ENCODE peak calls at places on chromosomes 7 and 10, in five cellular contexts. One of them, this sample, is unnamed.
A peak's percentile ranks its signal among the peaks of the same experiment; 100 is the strongest.

GRCh38 chr7:1533569-1534329 is 3.2 kb downstream of the MAFK start:
- DNase-seq in thoracic aorta: peak; percentile 71
- DNase-seq in mammary epithelial cell: peak; percentile 67
- DNase-seq in osteoblast: peak; percentile 99
- DNase-seq in HL-60: no peak
- DNase-seq in this sample: peak; percentile 80

GRCh38 chr10:123140164-123140982 is 4.6 kb downstream of the HMX3 start:
- DNase-seq in thoracic aorta: no peak
- DNase-seq in mammary epithelial cell: no peak
- DNase-seq in osteoblast: no peak
- DNase-seq in HL-60: no peak
- DNase-seq in this sample: no peak

GRCh38 chr7:16615234-16615633 is 30.3 kb downstream of the ANKMY2 start:
- DNase-seq in thoracic aorta: no peak
- DNase-seq in mammary epithelial cell: no peak
- DNase-seq in osteoblast: no peak
- DNase-seq in HL-60: no peak
- DNase-seq in this sample: no peak

GRCh38 chr7:138396251-138397070 is 63.6 kb upstream of the TRIM24 start:
- DNase-seq in thoracic aorta: no peak
- DNase-seq in mammary epithelial cell: no peak
- DNase-seq in osteoblast: peak; percentile 47
- DNase-seq in HL-60: no peak
- DNase-seq in this sample: no peak

GRCh38 chr10:4617626-4618025 is 208.4 kb upstream of the AKR1E2 start:
- DNase-seq in thoracic aorta: no peak
- DNase-seq in mammary epithelial cell: no peak
- DNase-seq in osteoblast: no peak
- DNase-seq in HL-60: no peak
- DNase-seq in this sample: no peak

GRCh38 chr10:38010150-38010903 is at the start of gene ZNF33A:
- DNase-seq in thoracic aorta: peak; percentile 72
- DNase-seq in mammary epithelial cell: peak; percentile 95
- DNase-seq in osteoblast: peak; percentile 75
- DNase-seq in HL-60: peak; percentile 90
- DNase-seq in this sample: peak; percentile 85

GRCh38 chr10:124204726-124205125 is 111.3 kb upstream of the CHST15 start:
- DNase-seq in thoracic aorta: no peak
- DNase-seq in mammary epithelial cell: no peak
- DNase-seq in osteoblast: peak; percentile 22
- DNase-seq in HL-60: no peak
- DNase-seq in this sample: peak; percentile 46

GRCh38 chr7:145050415-145050814 is 214.6 kb upstream of the TPK1 start:
- DNase-seq in thoracic aorta: no peak
- DNase-seq in mammary epithelial cell: no peak
- DNase-seq in osteoblast: no peak
- DNase-seq in HL-60: no peak
- DNase-seq in this sample: no peak

GRCh38 chr7:115435178-115435577 is 513.3 kb downstream of the MDFIC start:
- DNase-seq in thoracic aorta: no peak
- DNase-seq in mammary epithelial cell: no peak
- DNase-seq in osteoblast: no peak
- DNase-seq in HL-60: no peak
- DNase-seq in this sample: no peak

GRCh38 chr7:116582806-116583444 is 58.1 kb downstream of the CAV1 start:
- DNase-seq in thoracic aorta: no peak
- DNase-seq in mammary epithelial cell: no peak
- DNase-seq in osteoblast: peak; percentile 38
- DNase-seq in HL-60: no peak
- DNase-seq in this sample: no peak

GRCh38 chr10:19111501-19112267 is 63.1 kb downstream of the MALRD1 start:
- DNase-seq in thoracic aorta: no peak
- DNase-seq in mammary epithelial cell: no peak
- DNase-seq in osteoblast: no peak
- DNase-seq in HL-60: no peak
- DNase-seq in this sample: no peak

GRCh38 chr7:97842006-97842405 is 30.2 kb downstream of the ASNS start:
- DNase-seq in thoracic aorta: no peak
- DNase-seq in mammary epithelial cell: no peak
- DNase-seq in osteoblast: no peak
- DNase-seq in HL-60: no peak
- DNase-seq in this sample: no peak

GRCh38 chr7:25321424-25321823 is 93.1 kb upstream of the NPVF start:
- DNase-seq in thoracic aorta: no peak
- DNase-seq in mammary epithelial cell: no peak
- DNase-seq in osteoblast: no peak
- DNase-seq in HL-60: no peak
- DNase-seq in this sample: no peak

GRCh38 chr7:110090113-110090820 is 1000.7 kb upstream of the LRRN3 start:
- DNase-seq in thoracic aorta: no peak
- DNase-seq in mammary epithelial cell: peak; percentile 32
- DNase-seq in osteoblast: no peak
- DNase-seq in HL-60: no peak
- DNase-seq in this sample: no peak

GRCh38 chr10:33334170-33334838 is at the start of gene NRP1:
- DNase-seq in thoracic aorta: no peak
- DNase-seq in mammary epithelial cell: no peak
- DNase-seq in osteoblast: peak; percentile 92
- DNase-seq in HL-60: peak; percentile 50
- DNase-seq in this sample: no peak

GRCh38 chr7:81715984-81716588 is 53.8 kb downstream of the HGF start:
- DNase-seq in thoracic aorta: no peak
- DNase-seq in mammary epithelial cell: peak; percentile 42
- DNase-seq in osteoblast: no peak
- DNase-seq in HL-60: no peak
- DNase-seq in this sample: no peak

GRCh38 chr10:3068968-3069737 is 1.8 kb downstream of the PFKP start:
- DNase-seq in thoracic aorta: no peak
- DNase-seq in mammary epithelial cell: no peak
- DNase-seq in osteoblast: peak; percentile 92
- DNase-seq in HL-60: no peak
- DNase-seq in this sample: no peak

GRCh38 chr7:105452085-105452484 is 63.4 kb upstream of the SRPK2 start:
- DNase-seq in thoracic aorta: no peak
- DNase-seq in mammary epithelial cell: no peak
- DNase-seq in osteoblast: no peak
- DNase-seq in HL-60: no peak
- DNase-seq in this sample: no peak

GRCh38 chr7:127768241-127768640 is 116.2 kb downstream of the SND1 start:
- DNase-seq in thoracic aorta: no peak
- DNase-seq in mammary epithelial cell: peak; percentile 14
- DNase-seq in osteoblast: peak; percentile 68
- DNase-seq in HL-60: no peak
- DNase-seq in this sample: no peak

GRCh38 chr7:89584896-89585295 is 569.4 kb upstream of the STEAP1 start:
- DNase-seq in thoracic aorta: no peak
- DNase-seq in mammary epithelial cell: no peak
- DNase-seq in osteoblast: no peak
- DNase-seq in HL-60: no peak
- DNase-seq in this sample: no peak

GRCh38 chr10:101941871-101942270 is 98.3 kb upstream of the KCNIP2 start:
- DNase-seq in thoracic aorta: no peak
- DNase-seq in mammary epithelial cell: no peak
- DNase-seq in osteoblast: no peak
- DNase-seq in HL-60: no peak
- DNase-seq in this sample: no peak

GRCh38 chr10:84008878-84009277 is 130.4 kb upstream of the GHITM start:
- DNase-seq in thoracic aorta: no peak
- DNase-seq in mammary epithelial cell: no peak
- DNase-seq in osteoblast: no peak
- DNase-seq in HL-60: peak; percentile 25
- DNase-seq in this sample: no peak

GRCh38 chr10:80461208-80462183 is 7.4 kb downstream of the TSPAN14 start:
- DNase-seq in thoracic aorta: no peak
- DNase-seq in mammary epithelial cell: no peak
- DNase-seq in osteoblast: peak; percentile 42
- DNase-seq in HL-60: no peak
- DNase-seq in this sample: no peak

GRCh38 chr7:110922906-110923305 is 168.0 kb upstream of the LRRN3 start:
- DNase-seq in thoracic aorta: no peak
- DNase-seq in mammary epithelial cell: peak; percentile 89
- DNase-seq in osteoblast: no peak
- DNase-seq in HL-60: no peak
- DNase-seq in this sample: peak; percentile 31

GRCh38 chr10:113680172-113681111 is 730 bp downstream of the CASP7 start:
- DNase-seq in thoracic aorta: peak; percentile 10
- DNase-seq in mammary epithelial cell: peak; percentile 64
- DNase-seq in osteoblast: peak; percentile 49
- DNase-seq in HL-60: peak; percentile 34
- DNase-seq in this sample: no peak

GRCh38 chr10:97519342-97519741 is 20.6 kb downstream of the UBTD1 start:
- DNase-seq in thoracic aorta: no peak
- DNase-seq in mammary epithelial cell: no peak
- DNase-seq in osteoblast: no peak
- DNase-seq in HL-60: no peak
- DNase-seq in this sample: no peak

GRCh38 chr7:157667261-157667660 is 330.5 kb downstream of the DNAJB6 start:
- DNase-seq in thoracic aorta: no peak
- DNase-seq in mammary epithelial cell: no peak
- DNase-seq in osteoblast: no peak
- DNase-seq in HL-60: no peak
- DNase-seq in this sample: no peak

GRCh38 chr10:15211464-15211979 is 43.0 kb upstream of the NMT2 start:
- DNase-seq in thoracic aorta: no peak
- DNase-seq in mammary epithelial cell: peak; percentile 61
- DNase-seq in osteoblast: peak; percentile 97
- DNase-seq in HL-60: no peak
- DNase-seq in this sample: no peak

GRCh38 chr10:119489572-119490326 is 52.8 kb downstream of the RGS10 start:
- DNase-seq in thoracic aorta: no peak
- DNase-seq in mammary epithelial cell: peak; percentile 35
- DNase-seq in osteoblast: peak; percentile 80
- DNase-seq in HL-60: peak; percentile 25
- DNase-seq in this sample: no peak

GRCh38 chr7:88361357-88361756 is 54.7 kb upstream of the STEAP4 start:
- DNase-seq in thoracic aorta: no peak
- DNase-seq in mammary epithelial cell: no peak
- DNase-seq in osteoblast: no peak
- DNase-seq in HL-60: no peak
- DNase-seq in this sample: no peak

GRCh38 chr7:100865971-100866720 is 1.0 kb upstream of the TRIP6 start:
- DNase-seq in thoracic aorta: no peak
- DNase-seq in mammary epithelial cell: peak; percentile 69
- DNase-seq in osteoblast: peak; percentile 90
- DNase-seq in HL-60: no peak
- DNase-seq in this sample: no peak

GRCh38 chr7:27117687-27118491 is 12.7 kb downstream of the HOXA4 start:
- DNase-seq in thoracic aorta: no peak
- DNase-seq in mammary epithelial cell: peak; percentile 39
- DNase-seq in osteoblast: peak; percentile 1
- DNase-seq in HL-60: no peak
- DNase-seq in this sample: no peak
- H3K4me3 ChIP-seq in thoracic aorta: peak overlapping the region; percentile 99
- H3K4me3 ChIP-seq in mammary epithelial cell: peak overlapping the region; percentile 62
- H3K4me3 ChIP-seq in osteoblast: no peak overlapping the region
- H3K4me3 ChIP-seq in HL-60: no peak overlapping the region
- H3K4me3 ChIP-seq in this sample: no peak overlapping the region

GRCh38 chr10:782751-783648 is 93.5 kb upstream of the DIP2C start:
- DNase-seq in thoracic aorta: no peak
- DNase-seq in mammary epithelial cell: no peak
- DNase-seq in osteoblast: peak; percentile 62
- DNase-seq in HL-60: no peak
- DNase-seq in this sample: no peak

GRCh38 chr10:785539-786214 is 96.2 kb upstream of the DIP2C start:
- DNase-seq in thoracic aorta: no peak
- DNase-seq in mammary epithelial cell: no peak
- DNase-seq in osteoblast: peak; percentile 34
- DNase-seq in HL-60: no peak
- DNase-seq in this sample: no peak

GRCh38 chr10:784377-784758 is 94.9 kb upstream of the DIP2C start:
- DNase-seq in thoracic aorta: no peak
- DNase-seq in mammary epithelial cell: no peak
- DNase-seq in osteoblast: no peak
- DNase-seq in HL-60: no peak
- DNase-seq in this sample: no peak

GRCh38 chr10:786666-787512 is 97.4 kb upstream of the DIP2C start:
- DNase-seq in thoracic aorta: no peak
- DNase-seq in mammary epithelial cell: no peak
- DNase-seq in osteoblast: peak; percentile 54
- DNase-seq in HL-60: no peak
- DNase-seq in this sample: no peak

DNA sequence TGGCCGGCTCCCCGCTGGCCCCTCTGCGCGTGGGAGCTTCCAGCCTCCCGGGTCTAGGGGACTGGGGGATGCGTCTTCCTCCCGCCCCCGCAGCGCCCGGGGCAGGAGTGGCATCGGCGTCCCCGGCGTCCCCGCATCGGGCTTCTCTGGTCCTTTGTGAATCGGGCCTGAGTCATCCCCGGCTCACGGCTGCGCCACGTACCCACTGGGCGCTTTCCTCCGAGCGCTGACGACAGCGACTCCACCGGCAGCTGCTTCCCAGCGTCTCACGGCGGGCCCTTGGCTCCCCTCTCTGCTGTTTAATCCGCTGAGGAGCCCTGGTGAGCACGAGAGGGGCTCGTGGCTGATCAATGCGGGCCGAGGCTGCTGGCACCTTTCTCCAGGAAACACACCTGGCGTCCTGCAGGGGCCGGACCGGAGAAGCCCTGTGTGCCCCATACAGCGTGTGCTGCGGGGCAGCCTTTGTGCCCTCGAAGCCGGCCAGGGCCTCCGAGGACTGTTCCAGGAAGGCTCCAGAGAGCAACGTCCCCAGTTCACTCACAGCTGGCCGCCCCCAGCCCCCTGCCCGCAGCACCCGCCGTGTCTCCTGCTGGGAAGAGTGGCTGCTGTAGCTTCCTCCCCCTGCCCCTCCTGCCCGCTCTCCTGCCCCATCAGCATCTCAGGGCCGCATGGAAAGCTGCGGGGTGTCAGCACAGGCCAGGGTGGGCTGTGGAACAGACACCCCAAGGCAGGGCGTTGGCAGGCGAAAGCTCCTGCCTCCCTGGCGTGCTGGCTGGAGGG is 95.5 kb upstream of the DIP2C start:
- DNase-seq in thoracic aorta: peak; percentile 44
- DNase-seq in mammary epithelial cell: peak; percentile 58
- DNase-seq in osteoblast: peak; percentile 99
- DNase-seq in HL-60: no peak
- DNase-seq in this sample: peak; percentile 60
- TF ChIP-seq CTCF in thoracic aorta: no peak
- TF ChIP-seq CTCF in mammary epithelial cell: peak; percentile 29
- TF ChIP-seq CTCF in osteoblast: peak; percentile 18
- TF ChIP-seq CTCF in HL-60: no peak
- TF ChIP-seq CTCF in this sample: peak; percentile 36

DNA sequence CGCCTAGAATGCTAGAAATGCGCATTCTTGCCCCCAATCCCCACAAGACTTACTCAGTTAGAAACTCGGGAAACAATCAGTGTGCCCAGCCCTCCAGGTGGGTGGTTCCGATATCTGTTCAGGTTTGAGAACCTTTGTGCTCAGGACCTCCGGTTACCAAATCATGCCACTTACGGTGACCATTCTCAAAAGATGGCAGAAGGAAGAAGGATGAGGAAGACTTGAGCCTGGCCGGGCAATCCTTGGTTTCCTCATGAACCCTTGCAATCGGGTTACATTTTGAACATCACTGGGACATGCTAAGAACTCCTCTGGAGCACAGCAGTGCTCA is 52.1 kb downstream of the RBM17 start:
- DNase-seq in thoracic aorta: no peak
- DNase-seq in mammary epithelial cell: no peak
- DNase-seq in osteoblast: peak; percentile 71
- DNase-seq in HL-60: no peak
- DNase-seq in this sample: no peak
- H3K4me3 ChIP-seq in thoracic aorta: peak overlapping the region; percentile 63
- H3K4me3 ChIP-seq in mammary epithelial cell: no peak overlapping the region
- H3K4me3 ChIP-seq in osteoblast: peak overlapping the region; percentile 67
- H3K4me3 ChIP-seq in HL-60: no peak overlapping the region
- H3K4me3 ChIP-seq in this sample: no peak overlapping the region

GRCh38 chr10:100827819-100828743 is 82.7 kb downstream of the PAX2 start:
- DNase-seq in thoracic aorta: no peak
- DNase-seq in mammary epithelial cell: peak; percentile 3
- DNase-seq in osteoblast: peak; percentile 91
- DNase-seq in HL-60: no peak
- DNase-seq in this sample: no peak
- TF ChIP-seq CTCF in thoracic aorta: no peak
- TF ChIP-seq CTCF in mammary epithelial cell: no peak
- TF ChIP-seq CTCF in osteoblast: no peak
- TF ChIP-seq CTCF in HL-60: no peak
- TF ChIP-seq CTCF in this sample: no peak